ENCODE peak calls at places on chromosomes 16 and 17, in four cellular contexts. F is GM12878, X is HepG2, W is K562. M is an unnamed sample.

GRCh38 chr16:66874079-66874775 is 6.1 kb upstream of the PDP2 start:
- DNase-seq in W (no peak), X (no peak), F (no peak), M (no peak)

GRCh38 chr17:17837380-17837821 is 615 bp upstream of the SREBF1 start:
- DNase-seq in W (no peak), F (no peak), X (peak; percentile 60), M (no peak)

GRCh38 chr16:31331141-31331764 is 23.7 kb upstream of the ITGAX start:
- DNase-seq in F (no peak), W (no peak), X (no peak), M (peak; percentile 3)

GRCh38 chr17:412211-413015 is 59.8 kb upstream of the RPH3AL start:
- DNase-seq in F (no peak), W (peak; percentile 24), X (peak; percentile 55), M (peak; percentile 43)

GRCh38 chr16:88002749-88003148 is 51.5 kb downstream of the BANP start:
- DNase-seq in F (no peak), X (no peak), W (no peak), M (no peak)

GRCh38 chr17:2697611-2698162 is 13.9 kb downstream of the CLUH start:
- DNase-seq in W (no peak), F (no peak), X (no peak), M (no peak)

GRCh38 chr16:1119766-1120611 is 23.9 kb upstream of the C1QTNF8 start:
- DNase-seq in F (no peak), X (no peak), W (no peak), M (no peak)

GRCh38 chr16:81752225-81752875 is 26.7 kb upstream of the PLCG2 start:
- DNase-seq in W (peak; percentile 64), F (peak; percentile 72), X (no peak), M (no peak)

GRCh38 chr17:30552994-30553565 is 75.9 kb downstream of the GOSR1 start:
- DNase-seq in W (no peak), X (no peak), F (no peak), M (no peak)

GRCh38 chr16:57151369-57151768 is 34.5 kb downstream of the PSME3IP1 start:
- DNase-seq in W (no peak), F (no peak), X (no peak), M (no peak)

GRCh38 chr17:5793899-5794298 is 209.6 kb upstream of the NLRP1 start:
- DNase-seq in F (no peak), X (no peak), W (no peak), M (no peak)

GRCh38 chr16:67673712-67674580 is 7.3 kb downstream of the C16orf86 start:
- DNase-seq in F (no peak), W (no peak), X (no peak), M (no peak)

GRCh38 chr17:17963066-17963465 is 9.1 kb downstream of the TOM1L2 start:
- DNase-seq in W (no peak), X (no peak), F (no peak), M (no peak)

GRCh38 chr17:36001109-36001735 is at the start of gene CCL15:
- DNase-seq in F (no peak), X (peak; percentile 80), W (no peak), M (no peak)

GRCh38 chr16:66478733-66479511 is 51.8 kb downstream of the BEAN1 start:
- DNase-seq in W (peak; percentile 78), X (peak; percentile 63), F (peak; percentile 16), M (peak; percentile 72)

GRCh38 chr17:77246110-77247047 is 105.6 kb downstream of the SEC14L1 start:
- DNase-seq in W (no peak), X (no peak), F (no peak), M (no peak)

GRCh38 chr17:19769946-19770652 is 22.0 kb upstream of the ALDH3A1 start:
- DNase-seq in W (no peak), F (no peak), X (no peak), M (no peak)

GRCh38 chr16:82317411-82318168 is 147.6 kb upstream of the MPHOSPH6 start:
- DNase-seq in W (no peak), F (no peak), X (no peak), M (no peak)

GRCh38 chr16:24918641-24919040 is 72.9 kb downstream of the SLC5A11 start:
- DNase-seq in W (no peak), F (no peak), X (no peak), M (no peak)

GRCh38 chr16:84738255-84739038 is 38.6 kb downstream of the USP10 start:
- DNase-seq in F (peak; percentile 71), X (peak; percentile 78), W (peak; percentile 75), M (peak; percentile 72)
- TF ChIP-seq SP1 in F (no peak), X (no peak), W (no peak), M (no peak)

GRCh38 chr17:37492167-37492566 is 2.5 kb downstream of the DUSP14 start:
- DNase-seq in W (no peak), X (no peak), F (no peak), M (no peak)

GRCh38 chr17:37490638-37491614 is 1.2 kb downstream of the DUSP14 start:
- DNase-seq in X (peak; percentile 64), W (peak; percentile 55), F (no peak), M (peak; percentile 33)

GRCh38 chr17:37493249-37494027 is 3.7 kb downstream of the DUSP14 start:
- DNase-seq in X (peak; percentile 19), F (no peak), W (no peak), M (no peak)

GRCh38 chr17:37494971-37495370 is 5.3 kb downstream of the DUSP14 start:
- DNase-seq in F (no peak), X (peak; percentile 10), W (no peak), M (no peak)

DNA sequence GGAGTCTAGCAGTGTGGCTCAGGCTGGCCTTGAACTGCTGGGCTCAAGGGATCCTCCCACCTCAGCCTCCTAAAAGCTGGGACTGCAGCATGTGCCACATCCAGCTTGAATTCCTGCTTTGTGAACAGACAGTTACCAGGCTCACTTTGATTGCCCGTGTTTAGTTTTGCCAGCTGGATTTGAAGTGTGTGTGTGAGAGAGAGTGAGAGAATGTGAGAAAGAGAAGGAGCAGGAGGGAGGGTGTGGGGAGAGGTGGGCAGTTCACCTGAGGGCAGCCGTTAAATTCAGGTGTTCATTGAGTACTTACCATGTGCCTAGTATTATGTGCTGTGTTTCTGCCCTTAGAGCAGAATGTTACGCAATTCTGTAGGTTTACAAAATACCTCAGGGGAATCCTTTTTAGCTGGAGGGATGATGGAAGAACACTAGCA is 4.7 kb downstream of the DUSP14 start:
- DNase-seq in X (peak; percentile 51), F (no peak), W (no peak), M (no peak)
- TF ChIP-seq BHLHE40 in X (no peak), F (no peak), W (no peak), M (no peak)

GRCh38 chr16:50552476-50553101 is 4.4 kb downstream of the NKD1 start:
- DNase-seq in X (no peak), W (no peak), F (no peak), M (no peak)

GRCh38 chr16:50553182-50553710 is 5.0 kb downstream of the NKD1 start:
- DNase-seq in F (no peak), X (no peak), W (no peak), M (no peak)

GRCh38 chr16:50549561-50549915 is 1.3 kb downstream of the NKD1 start:
- DNase-seq in W (no peak), F (no peak), X (no peak), M (no peak)

GRCh38 chr16:50550035-50550434 is 1.8 kb downstream of the NKD1 start:
- DNase-seq in F (no peak), X (no peak), W (no peak), M (no peak)

GRCh38 chr16:50551243-50551642 is 3.0 kb downstream of the NKD1 start:
- DNase-seq in F (no peak), X (peak; percentile 71), W (no peak), M (no peak)
- TF ChIP-seq TARDBP in F (no peak), X (peak; percentile 37), W (no peak), M (no peak)

DNA sequence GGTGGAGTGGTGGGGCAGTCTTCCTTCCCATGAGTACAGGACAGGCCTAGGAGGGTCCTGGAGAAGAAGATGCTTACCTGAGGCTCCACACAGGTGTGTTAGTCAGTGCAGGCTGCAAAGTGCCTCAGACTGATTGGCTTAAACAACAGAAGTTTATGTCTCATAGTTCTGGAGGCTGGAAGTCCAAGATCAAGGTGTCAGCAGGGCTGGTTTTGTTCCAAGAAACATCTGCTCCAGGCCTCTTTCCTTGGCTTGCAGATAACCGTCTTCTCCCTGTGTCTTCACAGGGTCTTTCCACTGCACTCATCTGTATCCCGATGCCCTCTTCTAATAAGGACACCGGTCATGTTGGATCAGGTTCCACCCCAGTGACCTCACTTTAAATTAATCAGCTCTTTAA is 153.0 kb downstream of the NTN1 start:
- DNase-seq in F (no peak), X (no peak), W (no peak), M (no peak)
- TF ChIP-seq SP1 in F (no peak), X (no peak), W (no peak), M (no peak)

GRCh38 chr17:56653877-56654276 is 60.4 kb downstream of the NOG start:
- DNase-seq in X (peak; percentile 38), F (peak; percentile 26), W (peak; percentile 39), M (peak; percentile 67)
- TF ChIP-seq BHLHE40 in X (no peak), F (no peak), W (no peak), M (no peak)

GRCh38 chr17:80649672-80650338 is 105.2 kb downstream of the RPTOR start:
- DNase-seq in X (peak; percentile 77), F (no peak), W (peak; percentile 63), M (peak; percentile 67)
- TF ChIP-seq TARDBP in X (no peak), F (no peak), W (no peak), M (no peak)

M was measured in HEK293T.